ENCODE peak calls at places on chromosomes 13 and 19, in five cellular contexts. Q is fibroblast of pulmonary artery, O is Ammon's horn, P is upper lobe of right lung, U is AG04450. V is an unnamed sample.
A peak's percentile ranks its signal among the peaks of the same experiment; 100 is the strongest.

GRCh38 chr13:99617474-99618255 is 116.4 kb downstream of the TM9SF2 start:
- DNase-seq in O (peak; percentile 78), Q (peak; percentile 65), P (no peak), U (no peak), V (no peak)

GRCh38 chr13:36736119-36736726 is 62.4 kb downstream of the SERTM1 start:
- DNase-seq in P (no peak), O (peak; percentile 83), U (peak; percentile 37), Q (peak; percentile 83), V (no peak)

GRCh38 chr13:110114351-110114750 is 192.6 kb downstream of the COL4A1 start:
- DNase-seq in Q (no peak), P (no peak), U (no peak), O (no peak), V (no peak)

GRCh38 chr13:98892821-98893220 is 85.0 kb downstream of the DOCK9 start:
- DNase-seq in Q (no peak), U (no peak), O (no peak), P (no peak), V (no peak)

GRCh38 chr19:13824703-13825102 is 29.5 kb downstream of the ZSWIM4 start:
- DNase-seq in U (no peak), O (no peak), Q (no peak), P (no peak), V (no peak)

GRCh38 chr13:89150362-89150761 is 1479.2 kb downstream of the SLITRK5 start:
- DNase-seq in Q (peak; percentile 22), P (no peak), O (no peak), U (no peak), V (no peak)

GRCh38 chr19:38565686-38566105 is 52.1 kb downstream of the MAP4K1 start:
- DNase-seq in O (no peak), P (no peak), U (no peak), Q (no peak), V (no peak)

GRCh38 chr19:15556634-15557181 is 48.4 kb downstream of the CYP4F22 start:
- DNase-seq in O (no peak), Q (no peak), U (no peak), P (no peak), V (no peak)

GRCh38 chr13:80040219-80040976 is 300.5 kb downstream of the SPRY2 start:
- DNase-seq in Q (peak; percentile 94), P (no peak), U (peak; percentile 93), O (no peak), V (no peak)

GRCh38 chr19:20325151-20325550 is 158.1 kb downstream of the ZNF486 start:
- DNase-seq in Q (no peak), O (no peak), P (no peak), U (no peak), V (no peak)

V was measured in effector memory CD4-positive, alpha-beta T cell.